ENCODE peak calls at places on chromosome 9, in ten cellular contexts. Q is HCT116, U is heart right ventricle, M is fibroblast of the aortic adventitia, Z is uterus, B is lower lobe of right lung, H is OCI-LY7, E is dorsolateral prefrontal cortex, X is Caco-2, D is ovary. C is an unnamed sample.

GRCh38 chr9:36798350-36799065 is 225.8 kb downstream of the MELK start:
- DNase-seq in Q (no peak), U (no peak), M (no peak), Z (no peak), B (no peak), H (no peak), E (no peak), X (peak; percentile 50), D (no peak), C (no peak)

GRCh38 chr9:76729980-76730737 is 34.1 kb upstream of the PCA3 start:
- DNase-seq in Q (no peak), U (no peak), M (no peak), Z (no peak), B (no peak), H (no peak), E (no peak), X (no peak), D (no peak), C (peak; percentile 94)

GRCh38 chr9:22105005-22105722 is 96.1 kb upstream of the CDKN2B start:
- DNase-seq in Q (no peak), U (no peak), M (no peak), Z (no peak), B (no peak), H (peak; percentile 20), E (no peak), X (no peak), D (no peak), C (no peak)

GRCh38 chr9:18194316-18194715 is 279.6 kb upstream of the ADAMTSL1 start:
- DNase-seq in Q (no peak), U (no peak), M (no peak), Z (no peak), B (no peak), H (no peak), E (no peak), X (no peak), D (no peak), C (no peak)

GRCh38 chr9:76646249-76646648 is 118.0 kb upstream of the PCA3 start:
- DNase-seq in Q (no peak), U (no peak), M (peak; percentile 30), Z (no peak), B (no peak), H (no peak), E (peak; percentile 46), X (no peak), D (no peak), C (peak; percentile 77)

GRCh38 chr9:101047848-101048402 is 19.4 kb downstream of the PLPPR1 start:
- DNase-seq in Q (no peak), U (no peak), M (no peak), Z (no peak), B (no peak), H (no peak), E (no peak), X (no peak), D (no peak), C (no peak)

GRCh38 chr9:70137577-70137976 is 93.9 kb downstream of the MAMDC2 start:
- DNase-seq in Q (no peak), U (no peak), M (no peak), Z (no peak), B (no peak), H (no peak), E (no peak), X (no peak), D (no peak), C (no peak)

GRCh38 chr9:3906437-3907213 is 380.8 kb upstream of the RFX3 start:
- DNase-seq in Q (peak; percentile 43), U (no peak), M (peak; percentile 89), Z (no peak), B (no peak), H (no peak), E (no peak), X (peak; percentile 62), D (no peak), C (no peak)

GRCh38 chr9:114856942-114857315 is 51.1 kb upstream of the TNFSF15 start:
- DNase-seq in Q (no peak), U (no peak), M (no peak), Z (no peak), B (no peak), H (no peak), E (no peak), X (no peak), D (no peak), C (no peak)

GRCh38 chr9:14752271-14752670 is 29.7 kb upstream of the CER1 start:
- DNase-seq in Q (no peak), U (no peak), M (no peak), Z (no peak), B (no peak), H (no peak), E (no peak), X (no peak), D (no peak), C (no peak)

GRCh38 chr9:114035221-114035844 is 42.8 kb downstream of the AMBP start:
- DNase-seq in Q (no peak), U (no peak), M (peak; percentile 11), Z (no peak), B (no peak), H (no peak), E (no peak), X (no peak), D (no peak), C (no peak)

GRCh38 chr9:111598730-111599091 is 736 bp downstream of the PTGR1 start:
- DNase-seq in Q (no peak), U (peak; percentile 26), M (peak; percentile 60), Z (peak; percentile 69), B (peak; percentile 59), H (no peak), E (no peak), X (peak; percentile 39), D (peak; percentile 22), C (no peak)

GRCh38 chr9:35906923-35907699 is 1.1 kb downstream of the HRCT1 start:
- DNase-seq in Q (no peak), U (peak; percentile 67), M (peak; percentile 91), Z (peak; percentile 86), B (peak; percentile 82), H (no peak), E (no peak), X (no peak), D (peak; percentile 48), C (no peak)

GRCh38 chr9:13266172-13266571 is 13.3 kb downstream of the MPDZ start:
- DNase-seq in Q (no peak), U (no peak), M (peak; percentile 85), Z (no peak), B (no peak), H (no peak), E (no peak), X (no peak), D (no peak), C (no peak)

GRCh38 chr9:89175739-89176360 is 2.8 kb downstream of the SHC3 start:
- DNase-seq in Q (no peak), U (no peak), M (peak; percentile 54), Z (no peak), B (no peak), H (no peak), E (no peak), X (no peak), D (no peak), C (no peak)

GRCh38 chr9:131854906-131855504 is 115.1 kb upstream of the RAPGEF1 start:
- DNase-seq in Q (no peak), U (no peak), M (peak; percentile 22), Z (no peak), B (no peak), H (no peak), E (no peak), X (no peak), D (no peak), C (no peak)

GRCh38 chr9:14433841-14434511 is 120.0 kb upstream of the NFIB start:
- DNase-seq in Q (peak; percentile 56), U (peak; percentile 27), M (peak; percentile 89), Z (peak; percentile 22), B (no peak), H (peak; percentile 39), E (peak; percentile 61), X (no peak), D (peak; percentile 37), C (no peak)

GRCh38 chr9:130233587-130233945 is 32.0 kb upstream of the HMCN2 start:
- DNase-seq in Q (no peak), U (no peak), M (no peak), Z (no peak), B (no peak), H (no peak), E (no peak), X (no peak), D (no peak), C (no peak)

GRCh38 chr9:27654629-27655285 is 81.5 kb upstream of the C9orf72 start:
- DNase-seq in Q (no peak), U (no peak), M (no peak), Z (no peak), B (no peak), H (no peak), E (no peak), X (no peak), D (no peak), C (no peak)

GRCh38 chr9:5518061-5518936 is 8.0 kb downstream of the PDCD1LG2 start:
- DNase-seq in Q (no peak), U (no peak), M (peak; percentile 33), Z (no peak), B (no peak), H (no peak), E (no peak), X (no peak), D (no peak), C (no peak)

GRCh38 chr9:37338218-37338617 is 84.3 kb upstream of the GRHPR start:
- DNase-seq in Q (no peak), U (no peak), M (no peak), Z (no peak), B (no peak), H (no peak), E (no peak), X (no peak), D (no peak), C (no peak)

GRCh38 chr9:134550584-134550983 is 91.0 kb upstream of the COL5A1 start:
- DNase-seq in Q (no peak), U (no peak), M (no peak), Z (no peak), B (peak; percentile 24), H (no peak), E (no peak), X (no peak), D (no peak), C (no peak)
- TF ChIP-seq CTCF in Q (peak; percentile 23), U (no peak), M (no peak), Z (no peak), B (no peak), H (no peak), E (no peak), X (no peak), D (no peak), C (no peak)

GRCh38 chr9:137167752-137168574 is 1.9 kb downstream of the LRRC26 start:
- DNase-seq in Q (no peak), U (no peak), M (no peak), Z (no peak), B (no peak), H (no peak), E (no peak), X (peak; percentile 85), D (no peak), C (peak; percentile 52)
- H3K4me3 ChIP-seq in Q (peak overlapping the region; percentile 60), U (peak overlapping the region; percentile 44), M (no peak overlapping the region), Z (no peak overlapping the region), B (peak overlapping the region; percentile 41), H (no peak overlapping the region), E (no peak overlapping the region), X (peak overlapping the region; percentile 74), D (peak overlapping the region; percentile 18), C (peak overlapping the region; percentile 64)

GRCh38 chr9:94779101-94779500 is 52.6 kb downstream of the AOPEP start:
- DNase-seq in Q (no peak), U (no peak), M (no peak), Z (no peak), B (no peak), H (no peak), E (no peak), X (no peak), D (no peak), C (no peak)
- TF ChIP-seq CTCF in Q (no peak), U (no peak), M (no peak), Z (no peak), B (no peak), H (no peak), E (no peak), X (no peak), D (no peak), C (no peak)

GRCh38 chr9:33210006-33210715 is 29.8 kb upstream of the SPINK4 start:
- DNase-seq in Q (no peak), U (no peak), M (no peak), Z (no peak), B (no peak), H (no peak), E (no peak), X (no peak), D (no peak), C (no peak)
- H3K4me3 ChIP-seq in Q (no peak overlapping the region), U (no peak overlapping the region), M (no peak overlapping the region), Z (no peak overlapping the region), B (no peak overlapping the region), H (no peak overlapping the region), E (no peak overlapping the region), X (no peak overlapping the region), D (no peak overlapping the region), C (no peak overlapping the region)